ENCODE peak calls at places on chromosomes 12 and 14, in four cellular contexts. G, T, H and W are unnamed samples.

GRCh38 chr12:16555630-16556029 is 50.3 kb downstream of the LMO3 start:
- DNase-seq in G (peak), H (no peak), T (no peak), W (no peak)

GRCh38 chr12:94875525-94875924 is 128.0 kb downstream of the NDUFA12 start:
- DNase-seq in G (peak), T (peak), H (peak), W (peak)

GRCh38 chr14:50020799-50021198 is 95.6 kb downstream of the VCPKMT start:
- DNase-seq in G (no peak), T (no peak), H (no peak), W (no peak)

GRCh38 chr12:61758661-61759060 is 501.5 kb upstream of the USP15 start:
- DNase-seq in G (no peak), H (no peak), T (peak), W (no peak)

GRCh38 chr12:27015730-27016076 is 1.5 kb upstream of the TM7SF3 start:
- DNase-seq in G (peak), H (no peak), T (peak), W (peak)

GRCh38 chr12:29286081-29286800 is 94.7 kb downstream of the ERGIC2 start:
- DNase-seq in T (no peak), G (peak), H (no peak), W (no peak)

GRCh38 chr12:115261691-115262398 is 577.9 kb upstream of the TBX3 start:
- DNase-seq in T (peak), G (peak), H (peak), W (no peak)

GRCh38 chr12:60173213-60174170 is 577.7 kb downstream of the SLC16A7 start:
- DNase-seq in H (no peak), T (no peak), G (no peak), W (no peak)

GRCh38 chr14:83707056-83707455 is 1822.9 kb upstream of the FLRT2 start:
- DNase-seq in G (no peak), T (no peak), H (no peak), W (no peak)

GRCh38 chr14:101945171-101945570 is 19.2 kb upstream of the DYNC1H1 start:
- DNase-seq in T (no peak), G (no peak), H (no peak), W (no peak)

GRCh38 chr12:15253990-15254389 is 32.8 kb upstream of the RERG start:
- DNase-seq in G (no peak), H (no peak), T (no peak), W (no peak)

GRCh38 chr12:66438601-66439000 is 136.3 kb downstream of the HELB start:
- DNase-seq in G (peak), H (no peak), T (no peak), W (no peak)

GRCh38 chr12:91985002-91985767 is 160.5 kb downstream of the BTG1 start:
- DNase-seq in H (peak), T (no peak), G (no peak), W (no peak)

GRCh38 chr14:68627050-68627867 is 165.6 kb downstream of the ZFP36L1 start:
- DNase-seq in G (no peak), T (no peak), H (peak), W (peak)

GRCh38 chr14:89457007-89457406 is 40.0 kb upstream of the FOXN3 start:
- DNase-seq in G (no peak), T (no peak), H (no peak), W (no peak)

GRCh38 chr12:116320839-116321238 is 43.3 kb upstream of the MED13L start:
- DNase-seq in G (no peak), H (no peak), T (no peak), W (no peak)

GRCh38 chr14:35326364-35326763 is 34.2 kb downstream of the PSMA6 start:
- DNase-seq in T (no peak), H (no peak), G (no peak), W (no peak)